ENCODE peak calls at places on chromosomes 7 and 10, in four cellular contexts. K, F, R and X are unnamed samples.

GRCh38 chr7:2567663-2568238 is 9.0 kb downstream of the IQCE start:
- DNase-seq in F (no peak), R (peak), K (no peak), X (peak)

GRCh38 chr7:114293289-114294012 is 121.2 kb upstream of the FOXP2 start:
- DNase-seq in R (peak), K (peak), F (no peak), X (no peak)

GRCh38 chr10:100647928-100648327 is 97.5 kb upstream of the PAX2 start:
- DNase-seq in R (no peak), K (no peak), F (no peak), X (no peak)

GRCh38 chr10:104447899-104448298 is 94.3 kb downstream of the CFAP58 start:
- DNase-seq in K (no peak), R (no peak), F (no peak), X (no peak)

GRCh38 chr10:93288679-93289634 is 193.2 kb downstream of the MYOF start:
- DNase-seq in K (peak), F (peak), R (peak), X (peak)

GRCh38 chr7:142759433-142759832 is 10.2 kb downstream of the PRSS1 start:
- DNase-seq in R (no peak), F (no peak), K (no peak), X (no peak)

GRCh38 chr7:139490130-139490529 is 6.7 kb upstream of the KLRG2 start:
- DNase-seq in K (no peak), R (no peak), F (peak), X (no peak)

GRCh38 chr7:1915956-1916620 is 246.0 kb downstream of the ELFN1 start:
- DNase-seq in F (no peak), R (no peak), K (no peak), X (no peak)

GRCh38 chr7:17770710-17771375 is 169.5 kb downstream of the SNX13 start:
- DNase-seq in K (no peak), F (no peak), R (no peak), X (no peak)

GRCh38 chr7:43637114-43637806 is 54.4 kb downstream of the STK17A start:
- DNase-seq in F (peak), K (no peak), R (no peak), X (no peak)

GRCh38 chr7:7720193-7720592 is 1.8 kb upstream of the RPA3 start:
- DNase-seq in K (no peak), F (no peak), R (no peak), X (no peak)

GRCh38 chr7:101864039-101864438 is 46.6 kb downstream of the CUX1 start:
- DNase-seq in F (no peak), R (no peak), K (no peak), X (no peak)

DNA sequence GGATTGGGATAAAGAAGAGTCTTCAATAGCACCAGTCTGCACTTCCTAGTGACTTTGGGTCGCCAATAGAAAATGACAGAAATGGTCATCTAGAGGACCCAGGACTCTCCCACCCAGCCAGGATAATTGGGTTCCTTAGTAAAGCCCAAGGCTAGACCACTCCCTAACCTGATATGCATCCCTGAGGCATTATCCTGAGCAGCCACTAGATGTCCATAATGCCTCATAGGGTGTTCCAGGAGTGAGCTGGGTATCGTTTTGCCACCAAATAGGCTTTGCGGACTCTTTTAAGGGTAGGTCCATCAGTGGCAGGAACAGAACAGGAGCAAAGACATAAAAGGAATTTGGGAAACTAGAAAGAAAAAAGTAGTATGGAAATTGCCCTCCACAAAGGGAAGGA is 4.5 kb upstream of the LRRC4 start:
- DNase-seq in R (peak), F (peak), K (peak), X (no peak)
- TF ChIP-seq CTCF in R (peak), F (peak), K (peak), X (peak)

DNA sequence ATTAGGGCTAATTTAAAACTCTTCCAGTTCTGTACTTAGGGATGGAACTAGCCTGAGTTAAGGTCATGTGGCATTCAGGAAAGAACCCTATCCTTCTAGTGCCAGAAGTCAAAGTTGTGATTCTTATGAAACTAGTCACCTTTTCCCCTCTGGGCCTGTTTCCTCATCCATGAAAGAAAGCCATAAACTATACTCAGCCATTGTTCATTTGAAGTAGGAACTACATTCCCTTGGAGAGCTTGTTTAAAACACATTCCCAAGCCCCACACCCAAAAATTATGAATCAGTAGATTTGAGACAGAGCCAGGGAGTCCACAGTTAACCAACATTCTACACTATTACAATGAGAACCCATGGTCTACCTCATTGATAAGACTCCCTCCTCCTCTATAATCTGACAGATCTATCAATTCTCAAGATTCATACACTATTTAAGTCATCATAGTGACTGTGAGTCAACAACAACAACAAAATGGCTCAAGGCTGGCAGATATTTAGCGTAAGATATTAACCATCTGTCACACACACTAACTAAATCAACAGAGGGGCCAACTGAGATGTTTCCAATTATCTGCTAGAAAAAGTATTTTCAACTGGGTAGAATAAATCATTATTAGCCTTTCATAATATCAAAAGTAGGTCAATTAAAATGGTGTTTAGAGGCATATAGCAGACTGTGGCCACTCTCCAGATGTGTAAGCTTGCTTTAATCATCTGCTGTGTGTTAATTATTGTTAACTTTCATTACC is 102.3 kb downstream of the SLC25A13 start:
- DNase-seq in F (peak), R (peak), K (no peak), X (no peak)
- TF ChIP-seq CTCF in F (no peak), R (no peak), K (no peak), X (no peak)

DNA sequence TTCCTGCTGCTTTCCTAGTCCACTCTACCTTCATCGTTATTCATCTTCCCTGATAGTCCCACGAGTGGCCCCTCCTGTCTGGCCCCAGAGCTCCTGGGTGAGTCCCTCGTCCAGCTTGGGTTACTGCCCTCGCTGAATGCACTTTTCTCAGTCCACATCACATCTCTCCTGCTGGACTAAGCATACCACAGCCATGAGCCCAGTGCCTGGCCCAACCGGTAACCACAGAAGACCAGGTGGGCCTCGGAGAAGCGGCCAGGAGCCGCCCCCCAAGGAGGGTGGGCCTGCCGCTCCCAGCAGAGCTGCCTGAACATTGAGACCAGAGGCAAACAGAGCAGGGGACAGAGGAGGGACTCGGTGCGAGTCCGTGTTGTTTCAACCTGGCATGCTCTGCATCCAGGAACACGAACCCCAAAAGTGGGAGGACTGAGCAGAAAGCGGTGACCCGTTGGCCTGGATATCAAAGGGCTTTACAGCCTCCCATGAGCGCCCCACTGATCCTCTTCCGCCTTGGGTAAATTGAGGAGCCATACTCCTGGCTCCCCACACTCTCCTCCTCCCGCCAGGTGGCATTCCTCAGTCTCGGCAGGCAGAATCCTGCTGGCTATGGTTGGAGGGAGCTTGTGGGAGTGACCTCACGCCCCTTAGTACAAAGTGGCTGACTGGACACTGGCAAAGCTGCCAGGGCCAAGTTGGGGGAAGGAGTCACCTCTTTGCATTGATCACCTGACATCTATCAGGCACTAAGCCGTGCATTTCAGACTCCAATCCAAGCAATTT is 13.3 kb downstream of the TMEM72 start:
- DNase-seq in K (no peak), R (no peak), F (no peak), X (no peak)
- TF ChIP-seq CTCF in K (no peak), R (no peak), F (no peak), X (no peak)

GRCh38 chr7:21067216-21067615 is 280.5 kb upstream of the SP8 start:
- DNase-seq in F (no peak), R (no peak), K (no peak), X (no peak)

GRCh38 chr7:21059069-21059468 is 272.4 kb upstream of the SP8 start:
- DNase-seq in R (no peak), F (no peak), K (no peak), X (no peak)

GRCh38 chr7:21066221-21066620 is 279.5 kb upstream of the SP8 start:
- DNase-seq in K (no peak), F (no peak), R (no peak), X (no peak)

GRCh38 chr7:21064698-21065648 is 278.3 kb upstream of the SP8 start:
- DNase-seq in F (no peak), K (no peak), R (no peak), X (no peak)

GRCh38 chr7:21063106-21063505 is 276.4 kb upstream of the SP8 start:
- DNase-seq in F (no peak), R (no peak), K (no peak), X (no peak)
- TF ChIP-seq CTCF in F (no peak), R (no peak), K (no peak), X (no peak)